ENCODE peak calls at places on chromosome X, in four cellular contexts. One of them, this sample, is unnamed.
A peak's percentile ranks its signal among the peaks of the same experiment; 100 is the strongest.

GRCh38 chrX:1587161-1587560 is 4.2 kb upstream of the AKAP17A start:
- DNase-seq in A549: no peak
- DNase-seq in thyroid gland: no peak
- DNase-seq in endothelial cell of umbilical vein: no peak
- DNase-seq in this sample: no peak

GRCh38 chrX:11180571-11180970 is 69.4 kb downstream of the HCCS start:
- DNase-seq in endothelial cell of umbilical vein: no peak
- DNase-seq in A549: no peak
- DNase-seq in thyroid gland: no peak
- DNase-seq in this sample: no peak

GRCh38 chrX:9785944-9786741 is at the start of gene SHROOM2:
- DNase-seq in A549: no peak
- DNase-seq in thyroid gland: peak; percentile 47
- DNase-seq in endothelial cell of umbilical vein: no peak
- DNase-seq in this sample: no peak

GRCh38 chrX:114798902-114799301 is 215.0 kb downstream of the HTR2C start:
- DNase-seq in endothelial cell of umbilical vein: no peak
- DNase-seq in A549: no peak
- DNase-seq in thyroid gland: no peak
- DNase-seq in this sample: no peak

GRCh38 chrX:9907645-9908387 is 59.3 kb upstream of the CLDN34 start:
- DNase-seq in endothelial cell of umbilical vein: peak; percentile 47
- DNase-seq in thyroid gland: no peak
- DNase-seq in A549: no peak
- DNase-seq in this sample: no peak

GRCh38 chrX:94051926-94052325 is 377.9 kb downstream of the FAM133A start:
- DNase-seq in thyroid gland: no peak
- DNase-seq in A549: no peak
- DNase-seq in endothelial cell of umbilical vein: no peak
- DNase-seq in this sample: no peak

GRCh38 chrX:8138252-8138651 is 32.8 kb downstream of the VCX2 start:
- DNase-seq in endothelial cell of umbilical vein: no peak
- DNase-seq in A549: no peak
- DNase-seq in thyroid gland: no peak
- DNase-seq in this sample: no peak

GRCh38 chrX:151712253-151712652 is 3.6 kb upstream of the FATE1 start:
- DNase-seq in endothelial cell of umbilical vein: no peak
- DNase-seq in A549: no peak
- DNase-seq in thyroid gland: no peak
- DNase-seq in this sample: no peak

GRCh38 chrX:11427082-11428033 is 134.1 kb downstream of the AMELX start:
- DNase-seq in thyroid gland: peak; percentile 72
- DNase-seq in endothelial cell of umbilical vein: peak; percentile 29
- DNase-seq in A549: no peak
- DNase-seq in this sample: peak; percentile 13

GRCh38 chrX:131987252-131987651 is 35.9 kb upstream of the STK26 start:
- DNase-seq in A549: no peak
- DNase-seq in thyroid gland: no peak
- DNase-seq in endothelial cell of umbilical vein: peak; percentile 33
- DNase-seq in this sample: peak; percentile 5

GRCh38 chrX:153726286-153727107 is 1.8 kb downstream of the ABCD1 start:
- DNase-seq in thyroid gland: peak; percentile 80
- DNase-seq in A549: no peak
- DNase-seq in endothelial cell of umbilical vein: peak; percentile 56
- DNase-seq in this sample: peak; percentile 82

GRCh38 chrX:41707218-41707617 is 16.8 kb upstream of the GPR82 start:
- DNase-seq in A549: no peak
- DNase-seq in thyroid gland: no peak
- DNase-seq in endothelial cell of umbilical vein: no peak
- DNase-seq in this sample: no peak

GRCh38 chrX:40266490-40267333 is 169.0 kb upstream of the BCOR start:
- DNase-seq in thyroid gland: peak; percentile 68
- DNase-seq in A549: peak; percentile 65
- DNase-seq in endothelial cell of umbilical vein: peak; percentile 45
- DNase-seq in this sample: peak; percentile 41

GRCh38 chrX:138191998-138192397 is 519.5 kb downstream of the FGF13 start:
- DNase-seq in A549: peak; percentile 32
- DNase-seq in endothelial cell of umbilical vein: no peak
- DNase-seq in thyroid gland: peak; percentile 13
- DNase-seq in this sample: no peak

GRCh38 chrX:103530540-103530939 is 11.3 kb upstream of the RAB40A start:
- DNase-seq in endothelial cell of umbilical vein: no peak
- DNase-seq in A549: no peak
- DNase-seq in thyroid gland: no peak
- DNase-seq in this sample: no peak

GRCh38 chrX:7201481-7201880 is 53.5 kb upstream of the PUDP start:
- DNase-seq in thyroid gland: no peak
- DNase-seq in A549: no peak
- DNase-seq in endothelial cell of umbilical vein: no peak
- DNase-seq in this sample: no peak

GRCh38 chrX:139120760-139121159 is 409.2 kb upstream of the FGF13 start:
- DNase-seq in A549: no peak
- DNase-seq in thyroid gland: no peak
- DNase-seq in endothelial cell of umbilical vein: no peak
- DNase-seq in this sample: no peak

GRCh38 chrX:134551365-134552095 is 91.6 kb downstream of the HPRT1 start:
- DNase-seq in endothelial cell of umbilical vein: peak; percentile 42
- DNase-seq in A549: no peak
- DNase-seq in thyroid gland: no peak
- DNase-seq in this sample: no peak

GRCh38 chrX:153925739-153926593 is at the start of gene ARHGAP4:
- DNase-seq in endothelial cell of umbilical vein: no peak
- DNase-seq in A549: no peak
- DNase-seq in thyroid gland: no peak
- DNase-seq in this sample: no peak

GRCh38 chrX:119381349-119381944 is 17.7 kb upstream of the SLC25A43 start:
- DNase-seq in A549: no peak
- DNase-seq in endothelial cell of umbilical vein: no peak
- DNase-seq in thyroid gland: no peak
- DNase-seq in this sample: no peak

GRCh38 chrX:84715315-84715714 is 213.1 kb upstream of the HDX start:
- DNase-seq in endothelial cell of umbilical vein: no peak
- DNase-seq in thyroid gland: no peak
- DNase-seq in A549: no peak
- DNase-seq in this sample: no peak

GRCh38 chrX:41921492-41922124 is 1.7 kb downstream of the CASK start:
- DNase-seq in A549: no peak
- DNase-seq in thyroid gland: no peak
- DNase-seq in endothelial cell of umbilical vein: peak; percentile 28
- DNase-seq in this sample: no peak

GRCh38 chrX:154412468-154412867 is 1.1 kb downstream of the TAFAZZIN start:
- DNase-seq in thyroid gland: peak; percentile 11
- DNase-seq in A549: no peak
- DNase-seq in endothelial cell of umbilical vein: no peak
- DNase-seq in this sample: no peak

GRCh38 chrX:39848243-39848642 is 249.5 kb downstream of the BCOR start:
- DNase-seq in endothelial cell of umbilical vein: peak; percentile 26
- DNase-seq in thyroid gland: no peak
- DNase-seq in A549: no peak
- DNase-seq in this sample: no peak

GRCh38 chrX:22159071-22159470 is 113.6 kb upstream of the CBLL2 start:
- DNase-seq in endothelial cell of umbilical vein: no peak
- DNase-seq in thyroid gland: no peak
- DNase-seq in A549: no peak
- DNase-seq in this sample: no peak

GRCh38 chrX:20352935-20353336 is 86.2 kb upstream of the RPS6KA3 start:
- DNase-seq in endothelial cell of umbilical vein: no peak
- DNase-seq in thyroid gland: no peak
- DNase-seq in A549: no peak
- DNase-seq in this sample: peak; percentile 9

GRCh38 chrX:125952973-125953372 is 213.1 kb downstream of the DCAF12L2 start:
- DNase-seq in endothelial cell of umbilical vein: no peak
- DNase-seq in thyroid gland: no peak
- DNase-seq in A549: no peak
- DNase-seq in this sample: no peak

GRCh38 chrX:129721870-129722269 is 16.9 kb upstream of the XPNPEP2 start:
- DNase-seq in A549: no peak
- DNase-seq in thyroid gland: no peak
- DNase-seq in endothelial cell of umbilical vein: peak; percentile 13
- DNase-seq in this sample: no peak

DNA sequence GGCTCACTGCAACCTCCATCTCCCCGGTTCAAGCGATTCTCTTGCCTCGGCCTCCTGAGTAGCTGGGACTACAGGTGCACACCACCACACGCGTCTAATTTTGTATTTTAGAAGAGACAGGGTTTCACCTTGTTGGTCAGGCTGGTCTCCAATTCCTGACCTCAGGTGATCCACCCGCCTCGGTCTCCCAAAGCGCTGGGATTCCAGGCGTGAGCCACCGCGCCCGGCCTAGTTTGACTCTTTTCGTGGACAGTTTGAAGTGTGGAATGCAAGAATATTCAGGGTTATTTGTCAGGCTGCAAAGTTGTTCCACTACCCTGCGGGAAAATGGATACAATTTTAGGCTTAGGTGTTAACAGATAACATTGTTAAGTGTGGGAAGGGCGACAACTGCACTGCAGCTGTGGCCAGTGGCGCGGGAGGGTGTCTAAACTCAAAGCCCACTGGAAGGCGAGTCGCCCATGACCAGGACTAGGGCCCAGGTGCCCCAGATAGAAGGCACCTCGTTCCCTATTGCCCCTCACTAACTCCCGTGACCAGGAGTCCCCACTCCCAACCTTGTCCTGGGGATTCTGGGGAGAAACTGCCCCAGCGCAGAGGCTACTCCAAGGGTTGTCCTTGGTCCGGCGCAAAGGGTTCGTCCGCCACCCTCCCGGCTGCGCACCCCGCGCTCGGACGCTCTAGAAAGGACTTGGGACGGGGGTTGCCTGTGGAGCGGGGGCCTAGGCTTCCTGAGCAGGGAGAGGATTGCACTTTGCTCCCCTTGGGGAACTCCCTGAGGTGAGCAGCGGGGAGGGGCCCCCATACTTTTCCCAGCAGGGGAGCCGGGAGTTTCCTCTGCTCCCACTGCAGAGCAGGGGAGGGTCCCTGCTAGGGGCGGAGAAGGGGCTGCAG is 1.1 kb upstream of the CD99 start:
- DNase-seq in A549: no peak
- DNase-seq in endothelial cell of umbilical vein: no peak
- DNase-seq in thyroid gland: no peak
- DNase-seq in this sample: no peak
- TF ChIP-seq POLR2A in A549: no peak
- TF ChIP-seq POLR2A in endothelial cell of umbilical vein: no peak
- TF ChIP-seq POLR2A in thyroid gland: no peak
- TF ChIP-seq POLR2A in this sample: no peak

GRCh38 chrX:107776649-107777535 is 641 bp upstream of the NCBP2L start:
- DNase-seq in endothelial cell of umbilical vein: peak; percentile 87
- DNase-seq in A549: peak; percentile 88
- DNase-seq in thyroid gland: peak; percentile 88
- DNase-seq in this sample: peak; percentile 58

GRCh38 chrX:107775000-107775733 is 420 bp downstream of the TSC22D3 start:
- DNase-seq in thyroid gland: peak; percentile 13
- DNase-seq in A549: no peak
- DNase-seq in endothelial cell of umbilical vein: no peak
- DNase-seq in this sample: no peak

GRCh38 chrX:107773206-107773605 is 2.4 kb downstream of the TSC22D3 start:
- DNase-seq in A549: no peak
- DNase-seq in thyroid gland: peak; percentile 76
- DNase-seq in endothelial cell of umbilical vein: no peak
- DNase-seq in this sample: no peak

GRCh38 chrX:107777536-107777832 is at the start of gene NCBP2L:
- DNase-seq in A549: no peak
- DNase-seq in endothelial cell of umbilical vein: no peak
- DNase-seq in thyroid gland: no peak
- DNase-seq in this sample: no peak

DNA sequence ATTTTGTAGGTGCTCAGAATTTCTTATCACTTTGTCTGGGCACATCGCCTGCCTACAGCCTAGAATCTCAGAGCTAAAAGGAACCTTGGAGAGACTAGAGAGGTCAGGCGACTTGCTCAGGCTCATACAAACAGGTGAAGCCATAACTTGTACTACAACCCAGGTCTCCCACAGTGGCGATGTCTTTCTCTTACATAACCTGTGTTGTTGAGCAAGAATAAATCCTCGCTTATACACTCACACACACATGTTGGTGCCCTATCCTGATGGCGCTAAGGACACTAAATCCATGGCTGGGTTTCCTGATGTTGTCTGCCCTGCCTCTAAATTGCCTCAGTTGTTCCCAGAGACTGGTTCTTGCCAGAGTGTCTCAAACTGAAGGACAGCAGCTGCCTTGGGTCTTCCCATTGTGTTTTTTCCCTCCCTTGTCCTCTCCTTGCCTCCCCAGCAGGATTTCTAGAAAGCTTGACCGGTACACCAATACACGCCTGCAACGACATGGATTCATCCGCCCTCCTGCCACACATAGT is 1.6 kb downstream of the TSC22D3 start:
- DNase-seq in thyroid gland: peak; percentile 43
- DNase-seq in A549: no peak
- DNase-seq in endothelial cell of umbilical vein: no peak
- DNase-seq in this sample: no peak
- TF ChIP-seq POLR2A in thyroid gland: peak; percentile 32
- TF ChIP-seq POLR2A in A549: no peak
- TF ChIP-seq POLR2A in endothelial cell of umbilical vein: no peak
- TF ChIP-seq POLR2A in this sample: no peak

GRCh38 chrX:107780525-107780924 is 3.0 kb downstream of the NCBP2L start:
- DNase-seq in thyroid gland: no peak
- DNase-seq in endothelial cell of umbilical vein: no peak
- DNase-seq in A549: no peak
- DNase-seq in this sample: no peak

DNA sequence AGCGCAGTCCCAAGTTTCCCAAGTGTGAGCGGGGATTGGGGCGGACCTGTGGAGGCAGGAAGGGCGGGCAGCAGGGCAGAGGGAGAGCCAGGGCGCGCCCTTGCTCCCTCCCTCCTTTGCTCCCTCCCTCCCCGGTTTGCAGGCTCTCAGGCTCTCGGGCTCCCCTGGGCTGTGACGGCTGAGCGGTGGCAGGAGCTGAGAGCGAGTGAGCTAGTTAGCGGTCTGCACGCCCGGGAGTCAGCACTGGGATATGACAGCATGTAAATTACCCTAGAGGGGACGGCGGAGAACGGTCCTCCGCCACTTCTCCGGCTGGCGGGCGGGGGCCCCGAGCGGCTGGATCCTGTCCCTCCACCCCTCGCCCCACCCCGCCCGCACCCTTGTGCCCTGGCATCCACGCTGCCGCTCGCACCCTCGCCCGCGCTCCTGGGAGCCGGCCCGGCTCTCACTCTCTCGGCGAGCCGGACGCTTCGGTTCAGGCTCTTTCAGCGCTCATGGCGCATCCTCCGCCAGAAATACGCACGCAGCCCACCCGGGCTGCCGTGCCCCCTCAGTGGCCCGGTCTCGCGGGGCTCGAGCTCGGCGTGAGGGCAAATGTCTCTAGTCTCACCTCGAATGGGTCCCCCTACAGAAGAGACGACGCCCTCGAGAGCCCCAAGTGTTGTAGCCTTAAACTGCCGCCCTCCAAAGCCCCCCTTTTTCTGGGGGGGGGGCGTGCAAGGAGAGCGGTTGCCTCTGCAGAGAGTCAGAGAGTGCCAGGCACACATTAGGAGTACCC is at the start of gene TSC22D3:
- DNase-seq in thyroid gland: peak; percentile 90
- DNase-seq in endothelial cell of umbilical vein: peak; percentile 64
- DNase-seq in A549: peak; percentile 71
- DNase-seq in this sample: peak; percentile 57
- TF ChIP-seq POLR2A in thyroid gland: peak; percentile 90
- TF ChIP-seq POLR2A in endothelial cell of umbilical vein: no peak
- TF ChIP-seq POLR2A in A549: no peak
- TF ChIP-seq POLR2A in this sample: no peak

GRCh38 chrX:101642086-101642485 is 17.6 kb downstream of the ARMCX2 start:
- DNase-seq in A549: no peak
- DNase-seq in thyroid gland: no peak
- DNase-seq in endothelial cell of umbilical vein: no peak
- DNase-seq in this sample: no peak

GRCh38 chrX:101639583-101639982 is 20.1 kb downstream of the ARMCX2 start:
- DNase-seq in endothelial cell of umbilical vein: no peak
- DNase-seq in thyroid gland: no peak
- DNase-seq in A549: no peak
- DNase-seq in this sample: no peak
- TF ChIP-seq POLR2A in endothelial cell of umbilical vein: no peak
- TF ChIP-seq POLR2A in thyroid gland: no peak
- TF ChIP-seq POLR2A in A549: no peak
- TF ChIP-seq POLR2A in this sample: no peak

This sample was measured in GM12892.